ENCODE peak calls at places on chromosomes 13 and 19, in nine cellular contexts. O is fibroblast of the conjunctiva; S is germinal center; C is activated CD8-positive, alpha-beta T cell treated with anti-CD3 and anti-CD28 coated beads for 36 hours; J is fibroblast of lung; L is stimulated activated CD8-positive, alpha-beta memory T cell treated with anti-CD3 and anti-CD28 coated beads, Interleukin-7, amount 100 ng/mL, for 1 hour; R is activated CD4-positive, alpha-beta T cell treated with anti-CD3 and anti-CD28 coated beads for 1 hour; Y is BJ; G is activated T-helper 1 cell treated with anti-CD3 and anti-CD28 coated beads, Interleukin-12 subunit alpha, Interleukin-12 subunit beta, Interleukin-2, Interleukin-4 antibody, amounts not matched to agents 30 ng/mL and 10 ng/mL and 1 ng/mL, durations not matched to agents 14 hours and 24 hours and 36 hours. K is an unnamed sample.

GRCh38 chr19:50500060-50500752 is 10.8 kb downstream of the JOSD2 start:
- DNase-seq in G (no peak), S (no peak), R (no peak), O (no peak), Y (no peak), L (no peak), C (peak), J (no peak), K (no peak)

GRCh38 chr19:50492303-50493052 is 15.8 kb upstream of the GARIN5A start:
- DNase-seq in J (no peak), L (no peak), O (no peak), Y (no peak), R (no peak), G (no peak), C (peak), S (no peak), K (no peak)

GRCh38 chr19:2245273-2245672 is 3.9 kb upstream of the AMH start:
- DNase-seq in S (no peak), J (no peak), L (no peak), R (no peak), G (no peak), Y (no peak), O (no peak), C (no peak), K (no peak)

GRCh38 chr19:45472557-45473365 is 5.0 kb downstream of the FOSB start:
- DNase-seq in O (no peak), G (no peak), L (no peak), C (no peak), S (peak), Y (no peak), J (no peak), R (peak), K (no peak)

GRCh38 chr13:31987535-31988170 is 43.9 kb upstream of the FRY start:
- DNase-seq in G (no peak), C (no peak), S (peak), J (no peak), R (no peak), L (no peak), Y (no peak), O (no peak), K (no peak)

GRCh38 chr13:96238241-96238640 is 148.3 kb downstream of the HS6ST3 start:
- DNase-seq in L (no peak), O (no peak), J (no peak), G (no peak), R (no peak), Y (no peak), S (no peak), C (no peak), K (no peak)

GRCh38 chr13:22061371-22061805 is 390.5 kb downstream of the FGF9 start:
- DNase-seq in Y (no peak), R (peak), C (peak), S (no peak), O (no peak), J (no peak), G (peak), L (no peak), K (no peak)

GRCh38 chr13:84896128-84896527 is 903.1 kb downstream of the SLITRK6 start:
- DNase-seq in C (peak), G (no peak), Y (peak), S (no peak), L (no peak), O (peak), R (no peak), J (peak), K (peak)

GRCh38 chr13:113742000-113742441 is 17.0 kb upstream of the TMEM255B start:
- DNase-seq in Y (no peak), G (no peak), S (peak), R (no peak), C (peak), J (peak), O (peak), L (no peak), K (peak)

GRCh38 chr19:55146078-55146647 is 2.8 kb downstream of the TNNT1 start:
- DNase-seq in Y (no peak), J (no peak), G (no peak), S (peak), C (peak), L (no peak), O (no peak), R (no peak), K (no peak)

GRCh38 chr13:48816696-48817095 is 159.0 kb upstream of the FNDC3A start:
- DNase-seq in Y (no peak), L (no peak), O (no peak), G (no peak), J (peak), S (no peak), R (no peak), C (no peak), K (no peak)

GRCh38 chr19:33438016-33438671 is 64.6 kb downstream of the CEBPG start:
- DNase-seq in Y (no peak), O (no peak), S (no peak), L (no peak), C (no peak), J (no peak), R (no peak), G (no peak), K (no peak)

GRCh38 chr19:18520848-18521691 is 800 bp downstream of the ELL start:
- DNase-seq in S (peak), C (peak), J (no peak), G (no peak), O (no peak), R (peak), Y (no peak), L (no peak), K (peak)

GRCh38 chr13:90118467-90119071 is 1228.9 kb upstream of the MIR17HG start:
- DNase-seq in G (no peak), Y (no peak), O (no peak), L (no peak), S (no peak), R (no peak), C (no peak), J (no peak), K (no peak)

GRCh38 chr19:39307233-39307821 is 11.1 kb downstream of the IFNL1 start:
- DNase-seq in S (no peak), C (no peak), Y (no peak), L (no peak), O (no peak), J (no peak), R (no peak), G (no peak), K (peak)

GRCh38 chr19:623974-624373 is 9.4 kb downstream of the POLRMT start:
- DNase-seq in S (no peak), O (peak), Y (peak), L (no peak), C (no peak), R (no peak), J (peak), G (no peak), K (no peak)

GRCh38 chr19:35026418-35026817 is 3.9 kb upstream of the SCN1B start:
- DNase-seq in J (no peak), G (no peak), Y (no peak), C (no peak), O (no peak), S (no peak), R (no peak), L (no peak), K (no peak)

GRCh38 chr19:39390759-39391592 is at the start of the genes MED29 and PAF1:
- DNase-seq in G (peak), L (peak), O (peak), J (peak), R (peak), C (peak), S (peak), Y (peak), K (peak)

GRCh38 chr19:4539697-4540581 is at the start of gene LRG1:
- DNase-seq in S (peak), Y (no peak), R (no peak), G (no peak), O (no peak), J (no peak), C (peak), L (no peak), K (peak)

GRCh38 chr19:34332027-34332786 is 32.8 kb upstream of the GPI start:
- DNase-seq in C (no peak), O (no peak), J (no peak), G (no peak), L (no peak), R (no peak), Y (no peak), S (no peak), K (no peak)

GRCh38 chr19:1272423-1273262 is 2.7 kb upstream of the FAM174C start:
- DNase-seq in G (no peak), J (no peak), O (no peak), C (no peak), Y (no peak), S (no peak), R (no peak), L (no peak), K (no peak)

GRCh38 chr19:7980168-7980567 is 25.3 kb downstream of the ELAVL1 start:
- DNase-seq in S (no peak), R (no peak), C (no peak), Y (no peak), G (no peak), O (no peak), J (no peak), L (no peak), K (no peak)

GRCh38 chr13:73169971-73170370 is 111.2 kb downstream of the KLF5 start:
- DNase-seq in L (no peak), G (no peak), Y (no peak), O (no peak), J (no peak), C (no peak), R (no peak), S (no peak), K (no peak)

GRCh38 chr19:36136975-36137686 is 2.7 kb upstream of the CAPNS1 start:
- DNase-seq in C (no peak), S (no peak), J (peak), G (no peak), Y (no peak), O (peak), L (no peak), R (no peak), K (peak)

GRCh38 chr13:51148952-51149573 is 38.0 kb upstream of the C13orf42 start:
- DNase-seq in S (no peak), G (no peak), J (peak), O (peak), C (peak), R (no peak), L (no peak), Y (no peak), K (peak)

GRCh38 chr19:13068064-13068807 is 34.4 kb downstream of the LYL1 start:
- DNase-seq in O (no peak), L (no peak), J (no peak), C (no peak), R (no peak), G (no peak), Y (no peak), S (no peak), K (no peak)

K was measured in transverse colon.